ENCODE peak calls at places on chromosomes 13 and 19, in ten cellular contexts. One of them, this sample, is unnamed.
A peak's percentile ranks its signal among the peaks of the same experiment; 100 is the strongest.

GRCh38 chr19:17893766-17894165 is 22.0 kb downstream of the SLC5A5 start:
- DNase-seq in tibial nerve: no peak
- DNase-seq in ovary: no peak
- DNase-seq in HCT116: no peak
- DNase-seq in body of pancreas: no peak
- DNase-seq in heart left ventricle: no peak
- DNase-seq in GM12892: no peak
- DNase-seq in stomach: no peak
- DNase-seq in A549: no peak
- DNase-seq in lower leg skin: no peak
- DNase-seq in this sample: no peak

GRCh38 chr19:55340784-55341147 is 1.1 kb downstream of the KMT5C start:
- DNase-seq in body of pancreas: peak; percentile 23
- DNase-seq in A549: no peak
- DNase-seq in lower leg skin: no peak
- DNase-seq in GM12892: no peak
- DNase-seq in tibial nerve: no peak
- DNase-seq in heart left ventricle: no peak
- DNase-seq in ovary: no peak
- DNase-seq in stomach: no peak
- DNase-seq in HCT116: no peak
- DNase-seq in this sample: no peak

GRCh38 chr13:20193924-20194631 is 1.3 kb upstream of the GJB2 start:
- DNase-seq in tibial nerve: no peak
- DNase-seq in body of pancreas: no peak
- DNase-seq in ovary: no peak
- DNase-seq in stomach: no peak
- DNase-seq in GM12892: no peak
- DNase-seq in A549: no peak
- DNase-seq in heart left ventricle: no peak
- DNase-seq in lower leg skin: no peak
- DNase-seq in HCT116: no peak
- DNase-seq in this sample: no peak

GRCh38 chr19:41848666-41849065 is 3.8 kb downstream of the DMRTC2 start:
- DNase-seq in lower leg skin: no peak
- DNase-seq in ovary: no peak
- DNase-seq in GM12892: no peak
- DNase-seq in heart left ventricle: no peak
- DNase-seq in HCT116: no peak
- DNase-seq in tibial nerve: no peak
- DNase-seq in body of pancreas: no peak
- DNase-seq in A549: no peak
- DNase-seq in stomach: no peak
- DNase-seq in this sample: no peak

GRCh38 chr19:8459520-8460260 is 14.9 kb downstream of the HNRNPM start:
- DNase-seq in stomach: no peak
- DNase-seq in HCT116: no peak
- DNase-seq in A549: peak; percentile 52
- DNase-seq in body of pancreas: no peak
- DNase-seq in ovary: no peak
- DNase-seq in heart left ventricle: no peak
- DNase-seq in GM12892: no peak
- DNase-seq in tibial nerve: no peak
- DNase-seq in lower leg skin: no peak
- DNase-seq in this sample: no peak

GRCh38 chr19:49469828-49470614 is 4.0 kb upstream of the FLT3LG start:
- DNase-seq in ovary: no peak
- DNase-seq in A549: peak; percentile 49
- DNase-seq in lower leg skin: no peak
- DNase-seq in HCT116: no peak
- DNase-seq in body of pancreas: no peak
- DNase-seq in tibial nerve: no peak
- DNase-seq in heart left ventricle: no peak
- DNase-seq in stomach: peak; percentile 40
- DNase-seq in GM12892: peak; percentile 74
- DNase-seq in this sample: no peak

GRCh38 chr19:32311371-32311770 is 34.0 kb upstream of the ZNF507 start:
- DNase-seq in tibial nerve: no peak
- DNase-seq in HCT116: no peak
- DNase-seq in heart left ventricle: no peak
- DNase-seq in GM12892: no peak
- DNase-seq in A549: no peak
- DNase-seq in body of pancreas: no peak
- DNase-seq in lower leg skin: peak; percentile 40
- DNase-seq in ovary: no peak
- DNase-seq in stomach: no peak
- DNase-seq in this sample: no peak

GRCh38 chr13:45674908-45675307 is 27.2 kb upstream of the CBY2 start:
- DNase-seq in GM12892: no peak
- DNase-seq in HCT116: no peak
- DNase-seq in heart left ventricle: no peak
- DNase-seq in A549: no peak
- DNase-seq in stomach: no peak
- DNase-seq in lower leg skin: no peak
- DNase-seq in tibial nerve: no peak
- DNase-seq in body of pancreas: no peak
- DNase-seq in ovary: no peak
- DNase-seq in this sample: no peak

GRCh38 chr13:66415444-66415843 is 814.7 kb downstream of the PCDH9 start:
- DNase-seq in tibial nerve: no peak
- DNase-seq in stomach: no peak
- DNase-seq in GM12892: no peak
- DNase-seq in heart left ventricle: no peak
- DNase-seq in ovary: no peak
- DNase-seq in lower leg skin: no peak
- DNase-seq in body of pancreas: no peak
- DNase-seq in HCT116: no peak
- DNase-seq in A549: no peak
- DNase-seq in this sample: no peak

GRCh38 chr13:103009061-103009840 is 57.0 kb downstream of the SLC10A2 start:
- DNase-seq in body of pancreas: no peak
- DNase-seq in tibial nerve: no peak
- DNase-seq in HCT116: no peak
- DNase-seq in GM12892: no peak
- DNase-seq in A549: no peak
- DNase-seq in lower leg skin: no peak
- DNase-seq in stomach: no peak
- DNase-seq in heart left ventricle: no peak
- DNase-seq in ovary: no peak
- DNase-seq in this sample: no peak

GRCh38 chr13:21676611-21677021 is 5.7 kb downstream of the FGF9 start:
- DNase-seq in tibial nerve: no peak
- DNase-seq in HCT116: no peak
- DNase-seq in stomach: peak; percentile 41
- DNase-seq in ovary: no peak
- DNase-seq in GM12892: no peak
- DNase-seq in A549: no peak
- DNase-seq in body of pancreas: peak; percentile 68
- DNase-seq in heart left ventricle: no peak
- DNase-seq in lower leg skin: no peak
- DNase-seq in this sample: no peak

GRCh38 chr19:18152444-18152816 is 533 bp upstream of the PIK3R2 start:
- DNase-seq in heart left ventricle: peak; percentile 97
- DNase-seq in ovary: peak; percentile 97
- DNase-seq in lower leg skin: peak; percentile 100
- DNase-seq in stomach: peak; percentile 97
- DNase-seq in A549: peak; percentile 96
- DNase-seq in tibial nerve: peak; percentile 98
- DNase-seq in body of pancreas: peak; percentile 97
- DNase-seq in HCT116: peak; percentile 96
- DNase-seq in GM12892: peak; percentile 99
- DNase-seq in this sample: peak; percentile 88

GRCh38 chr19:34254552-34255432 is at the start of gene GARRE1:
- DNase-seq in stomach: peak; percentile 91
- DNase-seq in tibial nerve: peak; percentile 76
- DNase-seq in heart left ventricle: peak; percentile 65
- DNase-seq in ovary: peak; percentile 57
- DNase-seq in lower leg skin: no peak
- DNase-seq in A549: peak; percentile 86
- DNase-seq in HCT116: no peak
- DNase-seq in GM12892: peak; percentile 52
- DNase-seq in body of pancreas: peak; percentile 93
- DNase-seq in this sample: no peak

GRCh38 chr19:49795615-49796014 is 17.5 kb downstream of the FUZ start:
- DNase-seq in GM12892: no peak
- DNase-seq in body of pancreas: no peak
- DNase-seq in heart left ventricle: no peak
- DNase-seq in tibial nerve: no peak
- DNase-seq in HCT116: no peak
- DNase-seq in lower leg skin: no peak
- DNase-seq in ovary: no peak
- DNase-seq in stomach: no peak
- DNase-seq in A549: no peak
- DNase-seq in this sample: no peak

GRCh38 chr13:55000043-55000442 is 1971.4 kb downstream of the OLFM4 start:
- DNase-seq in GM12892: no peak
- DNase-seq in body of pancreas: no peak
- DNase-seq in tibial nerve: no peak
- DNase-seq in lower leg skin: no peak
- DNase-seq in HCT116: no peak
- DNase-seq in heart left ventricle: no peak
- DNase-seq in ovary: no peak
- DNase-seq in A549: no peak
- DNase-seq in stomach: no peak
- DNase-seq in this sample: no peak

GRCh38 chr13:40589285-40590109 is 76.9 kb downstream of the FOXO1 start:
- DNase-seq in ovary: no peak
- DNase-seq in lower leg skin: no peak
- DNase-seq in heart left ventricle: peak; percentile 68
- DNase-seq in GM12892: peak; percentile 25
- DNase-seq in body of pancreas: no peak
- DNase-seq in HCT116: no peak
- DNase-seq in A549: peak; percentile 11
- DNase-seq in tibial nerve: no peak
- DNase-seq in stomach: no peak
- DNase-seq in this sample: no peak

DNA sequence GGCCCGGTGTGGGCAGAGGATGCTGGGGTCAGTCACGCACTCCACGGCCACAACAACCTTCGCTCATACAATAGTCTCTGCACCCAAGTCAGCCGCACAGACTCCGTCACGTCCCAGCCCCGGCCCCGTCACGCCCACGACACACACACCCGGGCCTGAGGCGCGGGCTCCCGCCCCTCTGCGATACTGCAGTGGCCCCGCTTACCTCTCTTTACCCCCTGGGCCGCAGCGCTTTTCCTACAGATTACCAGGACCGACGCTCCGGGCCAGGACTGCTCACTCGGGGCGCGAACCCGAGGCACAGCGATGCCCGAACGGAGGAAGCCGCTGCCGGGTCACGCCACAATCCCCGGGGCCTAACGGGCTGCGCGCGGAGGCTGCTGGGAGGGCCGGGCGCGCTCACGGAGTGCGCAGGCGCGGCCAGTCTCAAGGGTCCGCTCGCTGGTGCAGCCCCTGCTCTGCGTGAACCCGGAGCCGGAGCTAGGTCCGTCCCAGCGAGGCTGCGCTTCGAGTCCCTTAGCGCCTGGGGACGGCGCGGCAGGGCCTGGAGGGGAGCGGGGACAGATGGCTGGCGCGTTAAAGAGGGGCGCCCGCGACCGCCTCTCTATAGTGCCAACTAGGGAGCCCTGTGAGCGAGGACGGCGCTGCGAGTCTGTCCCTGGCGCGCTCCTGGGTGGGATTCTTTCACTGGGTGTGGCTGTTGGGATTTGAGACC is at the start of gene ZFP82:
- DNase-seq in GM12892: peak; percentile 78
- DNase-seq in heart left ventricle: peak; percentile 87
- DNase-seq in stomach: peak; percentile 58
- DNase-seq in ovary: peak; percentile 80
- DNase-seq in tibial nerve: peak; percentile 53
- DNase-seq in A549: peak; percentile 89
- DNase-seq in HCT116: no peak
- DNase-seq in lower leg skin: peak; percentile 92
- DNase-seq in body of pancreas: peak; percentile 79
- DNase-seq in this sample: peak; percentile 7
- TF ChIP-seq POLR2A in GM12892: peak; percentile 80
- TF ChIP-seq POLR2A in heart left ventricle: no peak
- TF ChIP-seq POLR2A in stomach: no peak
- TF ChIP-seq POLR2A in ovary: no peak
- TF ChIP-seq POLR2A in tibial nerve: no peak
- TF ChIP-seq POLR2A in A549: peak; percentile 59
- TF ChIP-seq POLR2A in HCT116: no peak
- TF ChIP-seq POLR2A in lower leg skin: no peak
- TF ChIP-seq POLR2A in body of pancreas: peak; percentile 58
- TF ChIP-seq POLR2A in this sample: peak; percentile 32

GRCh38 chr19:3670258-3670795 is 29.9 kb downstream of the PIP5K1C start:
- DNase-seq in lower leg skin: peak; percentile 94
- DNase-seq in heart left ventricle: peak; percentile 89
- DNase-seq in tibial nerve: peak; percentile 81
- DNase-seq in ovary: peak; percentile 84
- DNase-seq in HCT116: no peak
- DNase-seq in A549: peak; percentile 77
- DNase-seq in stomach: peak; percentile 31
- DNase-seq in body of pancreas: peak; percentile 35
- DNase-seq in GM12892: no peak
- DNase-seq in this sample: no peak
- TF ChIP-seq POLR2A in lower leg skin: no peak
- TF ChIP-seq POLR2A in heart left ventricle: no peak
- TF ChIP-seq POLR2A in tibial nerve: peak; percentile 35
- TF ChIP-seq POLR2A in ovary: peak; percentile 80
- TF ChIP-seq POLR2A in HCT116: no peak
- TF ChIP-seq POLR2A in A549: no peak
- TF ChIP-seq POLR2A in stomach: no peak
- TF ChIP-seq POLR2A in body of pancreas: peak; percentile 24
- TF ChIP-seq POLR2A in GM12892: no peak
- TF ChIP-seq POLR2A in this sample: no peak

DNA sequence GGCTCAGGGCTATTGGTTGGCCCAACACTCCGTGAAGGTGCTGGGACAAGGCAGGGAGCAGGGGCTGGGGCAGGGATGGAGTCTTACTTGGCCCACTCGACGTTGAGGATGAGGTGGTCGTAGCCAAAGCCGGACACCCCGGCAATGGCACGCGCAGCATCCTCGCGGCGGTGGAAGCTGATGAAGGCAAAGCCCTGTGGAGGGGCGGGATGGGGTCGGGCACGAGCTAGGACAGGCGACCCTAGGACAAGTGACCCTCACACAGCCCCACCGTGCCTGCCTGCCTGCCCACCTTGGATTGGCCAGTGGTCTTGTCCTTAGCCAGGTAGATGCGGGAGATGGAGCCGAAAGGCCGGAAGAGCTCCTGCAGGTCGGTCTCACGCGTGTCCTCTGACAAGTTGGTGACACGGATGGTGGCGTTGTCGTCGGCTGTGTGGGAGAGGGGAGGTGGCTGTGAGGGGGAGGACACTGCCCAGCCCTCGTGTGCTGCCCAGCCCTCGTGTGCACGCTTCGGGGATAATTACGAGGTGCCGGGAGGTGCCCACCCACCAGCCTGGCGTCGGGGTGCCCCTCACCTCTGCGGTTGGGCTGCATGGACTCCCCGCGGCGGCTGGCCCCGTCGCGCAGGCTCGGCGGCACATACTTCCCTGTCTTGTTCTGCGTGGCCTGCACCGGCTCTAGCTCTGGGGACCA is 4.0 kb downstream of the P2RY11 start:
- DNase-seq in body of pancreas: no peak
- DNase-seq in lower leg skin: no peak
- DNase-seq in A549: no peak
- DNase-seq in ovary: no peak
- DNase-seq in tibial nerve: no peak
- DNase-seq in HCT116: no peak
- DNase-seq in heart left ventricle: no peak
- DNase-seq in stomach: no peak
- DNase-seq in GM12892: no peak
- DNase-seq in this sample: no peak
- TF ChIP-seq POLR2A in body of pancreas: no peak
- TF ChIP-seq POLR2A in lower leg skin: no peak
- TF ChIP-seq POLR2A in A549: no peak
- TF ChIP-seq POLR2A in ovary: no peak
- TF ChIP-seq POLR2A in tibial nerve: no peak
- TF ChIP-seq POLR2A in HCT116: no peak
- TF ChIP-seq POLR2A in heart left ventricle: no peak
- TF ChIP-seq POLR2A in stomach: no peak
- TF ChIP-seq POLR2A in GM12892: peak; percentile 92
- TF ChIP-seq POLR2A in this sample: no peak

GRCh38 chr19:901216-902092 is 8.2 kb downstream of the RNU6-9 start:
- DNase-seq in tibial nerve: no peak
- DNase-seq in lower leg skin: no peak
- DNase-seq in ovary: no peak
- DNase-seq in GM12892: no peak
- DNase-seq in heart left ventricle: no peak
- DNase-seq in A549: no peak
- DNase-seq in stomach: no peak
- DNase-seq in body of pancreas: no peak
- DNase-seq in HCT116: no peak
- DNase-seq in this sample: no peak
- TF ChIP-seq POLR2A in tibial nerve: no peak
- TF ChIP-seq POLR2A in lower leg skin: no peak
- TF ChIP-seq POLR2A in ovary: no peak
- TF ChIP-seq POLR2A in GM12892: no peak
- TF ChIP-seq POLR2A in heart left ventricle: no peak
- TF ChIP-seq POLR2A in A549: no peak
- TF ChIP-seq POLR2A in stomach: no peak
- TF ChIP-seq POLR2A in body of pancreas: no peak
- TF ChIP-seq POLR2A in HCT116: no peak
- TF ChIP-seq POLR2A in this sample: no peak

This sample was measured in esophagus squamous epithelium.